ENCODE peak calls at places on chromosomes 3 and 15, in nine cellular contexts. G is cardiac fibroblast, W is thyroid gland, L is uterus, C is PC-3, M is mucosa of descending colon, I is choroid plexus epithelial cell, O is psoas muscle, D is heart right ventricle. T is an unnamed sample.

GRCh38 chr15:81170504-81170903 is 26.2 kb upstream of the IL16 start:
- DNase-seq in G (peak), W (no peak), L (no peak), C (no peak), M (no peak), I (no peak), O (no peak), D (no peak), T (no peak)

GRCh38 chr15:80423215-80423614 is 19.0 kb downstream of the ARNT2 start:
- DNase-seq in G (no peak), W (no peak), L (no peak), C (peak), M (no peak), I (peak), O (no peak), D (no peak), T (no peak)

GRCh38 chr3:16511561-16512434 is 1.7 kb downstream of the RFTN1 start:
- DNase-seq in G (peak), W (peak), L (peak), C (no peak), M (peak), I (peak), O (peak), D (peak), T (no peak)

GRCh38 chr3:68996356-68996995 is 17.0 kb downstream of the EOGT start:
- DNase-seq in G (peak), W (no peak), L (no peak), C (no peak), M (no peak), I (peak), O (no peak), D (no peak), T (no peak)

GRCh38 chr3:20930034-20930433 is 744.0 kb upstream of the SGO1 start:
- DNase-seq in G (peak), W (no peak), L (no peak), C (peak), M (no peak), I (peak), O (no peak), D (no peak), T (no peak)

GRCh38 chr3:52357151-52358080 is 41.3 kb downstream of the DNAH1 start:
- DNase-seq in G (no peak), W (no peak), L (no peak), C (no peak), M (no peak), I (no peak), O (peak), D (no peak), T (no peak)

GRCh38 chr15:99120050-99120777 is 15.3 kb downstream of the SYNM start:
- DNase-seq in G (no peak), W (no peak), L (no peak), C (no peak), M (no peak), I (no peak), O (no peak), D (no peak), T (no peak)

GRCh38 chr15:25515633-25516032 is 76.8 kb upstream of the UBE3A start:
- DNase-seq in G (no peak), W (no peak), L (no peak), C (no peak), M (no peak), I (no peak), O (no peak), D (no peak), T (no peak)

GRCh38 chr3:78580691-78581090 is 1187.1 kb downstream of the ROBO1 start:
- DNase-seq in G (no peak), W (no peak), L (no peak), C (peak), M (no peak), I (no peak), O (no peak), D (no peak), T (no peak)

GRCh38 chr15:88174571-88174970 is 82.0 kb downstream of the NTRK3 start:
- DNase-seq in G (no peak), W (no peak), L (no peak), C (no peak), M (no peak), I (no peak), O (no peak), D (no peak), T (no peak)

GRCh38 chr3:142929109-142929508 is 34.4 kb downstream of the PAQR9 start:
- DNase-seq in G (peak), W (no peak), L (no peak), C (peak), M (peak), I (peak), O (peak), D (peak), T (peak)

GRCh38 chr3:64717872-64718613 is 30.2 kb upstream of the ADAMTS9 start:
- DNase-seq in G (peak), W (no peak), L (no peak), C (peak), M (no peak), I (peak), O (no peak), D (no peak), T (no peak)

GRCh38 chr15:75167588-75168076 is 34.0 kb upstream of the C15orf39 start:
- DNase-seq in G (peak), W (no peak), L (no peak), C (peak), M (no peak), I (peak), O (no peak), D (no peak), T (no peak)

GRCh38 chr3:127174715-127175140 is 18.2 kb upstream of the PRR23E start:
- DNase-seq in G (no peak), W (no peak), L (no peak), C (no peak), M (no peak), I (no peak), O (no peak), D (no peak), T (no peak)

GRCh38 chr3:112293368-112294321 is at the start of gene SLC9C1:
- DNase-seq in G (peak), W (peak), L (peak), C (peak), M (peak), I (peak), O (no peak), D (peak), T (no peak)

GRCh38 chr15:39919396-39919739 is 698 bp downstream of the GPR176 start:
- DNase-seq in G (no peak), W (no peak), L (no peak), C (no peak), M (no peak), I (no peak), O (no peak), D (no peak), T (no peak)

GRCh38 chr15:39918688-39919385 is 1.2 kb downstream of the GPR176 start:
- DNase-seq in G (peak), W (no peak), L (no peak), C (peak), M (no peak), I (peak), O (no peak), D (no peak), T (no peak)

GRCh38 chr15:39921274-39921638 is 1.2 kb upstream of the GPR176 start:
- DNase-seq in G (no peak), W (no peak), L (no peak), C (no peak), M (no peak), I (no peak), O (no peak), D (no peak), T (no peak)

GRCh38 chr15:39920510-39921273 is 626 bp upstream of the GPR176 start:
- DNase-seq in G (peak), W (peak), L (peak), C (peak), M (peak), I (peak), O (peak), D (peak), T (peak)

DNA sequence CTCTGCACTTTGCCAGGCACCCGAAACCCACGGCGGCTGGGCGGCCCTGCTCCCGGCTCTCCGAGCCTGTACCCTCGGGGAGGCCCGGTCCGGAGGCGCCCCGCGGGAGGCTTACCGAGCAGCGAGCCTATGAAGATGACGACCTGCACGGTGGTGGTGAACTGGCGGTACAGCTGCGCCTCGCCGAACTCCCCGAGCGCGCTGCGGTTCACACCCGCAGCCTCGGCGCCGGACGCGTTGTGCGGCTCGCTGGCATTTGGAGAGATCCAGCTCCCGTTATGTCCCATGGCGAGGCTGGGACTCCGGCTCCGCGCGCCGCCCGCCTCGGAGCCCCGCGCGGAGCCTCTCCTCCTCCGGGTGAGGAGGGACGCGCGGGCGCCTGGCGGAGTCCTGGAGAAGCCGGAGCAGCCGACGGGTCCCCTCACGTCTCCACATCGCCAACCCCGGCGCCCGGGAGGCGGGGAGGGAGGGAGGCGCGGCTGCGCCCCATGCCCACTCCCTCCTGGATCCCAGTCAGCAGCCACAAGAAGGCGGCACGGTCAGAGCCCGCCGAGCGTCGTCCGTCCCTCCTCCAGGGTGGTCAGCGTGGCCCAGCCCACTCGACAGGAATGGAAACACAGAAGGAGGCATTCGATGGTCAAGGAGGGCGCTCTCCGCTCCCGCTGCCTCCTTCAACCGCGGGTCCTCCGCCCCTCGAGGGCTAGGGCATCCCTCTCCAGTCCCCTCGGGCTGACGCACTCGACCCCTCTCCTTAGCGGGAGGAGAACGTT is at the start of gene GPR176:
- DNase-seq in G (peak), W (peak), L (peak), C (peak), M (peak), I (peak), O (peak), D (peak), T (peak)
- TF ChIP-seq CTCF in G (peak), W (no peak), L (no peak), C (no peak), M (no peak), I (peak), O (no peak), D (no peak), T (no peak)

DNA sequence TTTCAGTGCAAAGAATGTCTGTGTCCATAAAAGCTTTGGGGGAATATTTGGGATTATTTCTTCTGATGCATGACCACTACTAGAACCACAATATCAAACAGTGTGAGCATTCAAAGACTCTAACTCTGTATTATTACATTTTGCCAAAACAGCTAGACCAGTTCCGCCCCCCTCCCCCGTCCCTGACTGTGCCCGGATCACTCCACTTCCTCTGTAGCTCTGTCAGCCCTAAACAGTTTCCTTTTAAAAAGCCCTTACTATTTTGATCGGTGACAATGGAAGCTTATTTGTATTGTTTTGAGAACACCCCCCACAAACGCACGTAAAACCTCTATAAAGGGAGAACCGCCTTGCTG is 36.6 kb upstream of the EPHB3 start:
- DNase-seq in G (no peak), W (no peak), L (no peak), C (no peak), M (no peak), I (no peak), O (peak), D (peak), T (no peak)
- H3K4me3 ChIP-seq in G (peak), W (peak), L (peak), C (peak), M (no peak), I (peak), O (peak), D (peak), T (peak)

DNA sequence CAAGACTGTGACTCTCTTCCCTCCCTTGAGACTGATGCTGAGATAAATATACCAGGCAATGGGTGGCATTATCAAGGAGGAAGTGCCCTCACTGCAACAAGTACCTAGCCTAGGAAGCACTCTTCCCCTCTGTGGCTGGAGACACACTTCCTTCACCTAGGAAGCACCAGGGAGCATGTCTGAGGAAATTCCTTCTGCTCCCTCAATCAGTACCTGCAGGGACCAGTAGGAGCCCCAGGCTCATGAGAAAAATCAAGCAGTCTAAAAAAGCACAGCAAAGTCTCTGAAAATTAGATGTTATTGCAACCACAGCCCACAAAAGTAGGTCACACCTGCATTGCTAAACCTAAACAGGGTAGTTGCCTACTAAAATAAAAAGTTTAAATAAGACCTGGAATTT is 78.2 kb upstream of the TRPM1 start:
- DNase-seq in G (no peak), W (no peak), L (no peak), C (no peak), M (no peak), I (peak), O (no peak), D (no peak), T (no peak)
- TF ChIP-seq CTCF in G (no peak), W (no peak), L (no peak), C (no peak), M (no peak), I (peak), O (no peak), D (no peak), T (no peak)

GRCh38 chr3:40476478-40477470 is at the start of gene ZNF619:
- DNase-seq in G (peak), W (peak), L (peak), C (peak), M (peak), I (peak), O (peak), D (peak), T (peak)

GRCh38 chr3:40477671-40478070 is 749 bp downstream of the ZNF619 start:
- DNase-seq in G (peak), W (no peak), L (no peak), C (peak), M (no peak), I (peak), O (no peak), D (no peak), T (no peak)
- H3K4me3 ChIP-seq in G (peak), W (peak), L (peak), C (peak), M (no peak), I (peak), O (peak), D (peak), T (peak)

GRCh38 chr3:9249273-9250192 is at the start of gene SRGAP3:
- DNase-seq in G (peak), W (peak), L (peak), C (peak), M (peak), I (peak), O (peak), D (peak), T (peak)
- TF ChIP-seq CTCF in G (peak), W (peak), L (peak), C (peak), M (no peak), I (peak), O (peak), D (peak), T (peak)